ENCODE peak calls at places on chromosome 5, in seven cellular contexts. X, W, S, A, Q, H and E are unnamed samples.

GRCh38 chr5:178182158-178182876 is 4.9 kb downstream of the GMCL2 start:
- DNase-seq in X (no peak), W (no peak), S (no peak), A (peak), Q (no peak), H (peak), E (peak)

GRCh38 chr5:7794823-7795222 is 56.1 kb downstream of the CFAP90 start:
- DNase-seq in X (no peak), W (no peak), S (no peak), A (no peak), Q (no peak), H (no peak), E (no peak)

GRCh38 chr5:61159070-61159469 is 3.2 kb downstream of the SMIM15 start:
- DNase-seq in X (no peak), W (no peak), S (no peak), A (no peak), Q (no peak), H (no peak), E (no peak)

GRCh38 chr5:36417221-36417620 is 115.5 kb upstream of the RANBP3L start:
- DNase-seq in X (no peak), W (no peak), S (no peak), A (no peak), Q (no peak), H (peak), E (peak)

GRCh38 chr5:36877667-36878420 is 1.3 kb downstream of the NIPBL start:
- DNase-seq in X (peak), W (no peak), S (peak), A (no peak), Q (no peak), H (peak), E (peak)

GRCh38 chr5:113276001-113276400 is 158.8 kb downstream of the TSSK1B start:
- DNase-seq in X (no peak), W (no peak), S (no peak), A (peak), Q (no peak), H (no peak), E (no peak)

GRCh38 chr5:143114481-143114880 is 289.0 kb downstream of the NR3C1 start:
- DNase-seq in X (no peak), W (no peak), S (no peak), A (no peak), Q (no peak), H (peak), E (peak)

GRCh38 chr5:147504001-147504400 is 5.9 kb downstream of the DPYSL3 start:
- DNase-seq in X (peak), W (no peak), S (peak), A (no peak), Q (no peak), H (no peak), E (no peak)

GRCh38 chr5:95892784-95893354 is 68.8 kb downstream of the ELL2 start:
- DNase-seq in X (no peak), W (no peak), S (peak), A (peak), Q (no peak), H (peak), E (peak)

GRCh38 chr5:39892708-39893107 is 467.9 kb upstream of the DAB2 start:
- DNase-seq in X (no peak), W (no peak), S (peak), A (no peak), Q (no peak), H (no peak), E (no peak)

GRCh38 chr5:83551826-83552225 is 80.3 kb downstream of the VCAN start:
- DNase-seq in X (peak), W (no peak), S (peak), A (no peak), Q (no peak), H (no peak), E (no peak)

GRCh38 chr5:81125959-81126358 is 107.2 kb upstream of the CKMT2 start:
- DNase-seq in X (peak), W (no peak), S (peak), A (no peak), Q (no peak), H (no peak), E (no peak)

GRCh38 chr5:106254784-106255183 is 1416.0 kb downstream of the EFNA5 start:
- DNase-seq in X (no peak), W (no peak), S (no peak), A (peak), Q (peak), H (no peak), E (peak)

GRCh38 chr5:128053291-128053954 is 30.1 kb upstream of the SLC12A2 start:
- DNase-seq in X (peak), W (no peak), S (peak), A (no peak), Q (no peak), H (no peak), E (no peak)

GRCh38 chr5:120677481-120677880 is 213.4 kb downstream of the PRR16 start:
- DNase-seq in X (peak), W (no peak), S (no peak), A (no peak), Q (no peak), H (no peak), E (no peak)

GRCh38 chr5:60436518-60436917 is 263.4 kb downstream of the DEPDC1B start:
- DNase-seq in X (no peak), W (no peak), S (no peak), A (no peak), Q (no peak), H (no peak), E (no peak)

GRCh38 chr5:131481569-131481968 is 153.5 kb downstream of the RAPGEF6 start:
- DNase-seq in X (peak), W (no peak), S (no peak), A (no peak), Q (no peak), H (no peak), E (no peak)

GRCh38 chr5:135245521-135246499 is 153.2 kb downstream of the MACROH2A1 start:
- DNase-seq in X (peak), W (no peak), S (peak), A (peak), Q (no peak), H (peak), E (no peak)

GRCh38 chr5:84378420-84378819 is 6.3 kb downstream of the EDIL3 start:
- DNase-seq in X (peak), W (no peak), S (peak), A (no peak), Q (no peak), H (no peak), E (no peak)

GRCh38 chr5:17314907-17315471 is 97.6 kb downstream of the BASP1 start:
- DNase-seq in X (no peak), W (no peak), S (peak), A (no peak), Q (no peak), H (no peak), E (peak)

GRCh38 chr5:78593465-78593864 is 55.1 kb downstream of the LHFPL2 start:
- DNase-seq in X (no peak), W (no peak), S (no peak), A (no peak), Q (no peak), H (no peak), E (no peak)

GRCh38 chr5:121350493-121350892 is 501.2 kb upstream of the FTMT start:
- DNase-seq in X (no peak), W (no peak), S (no peak), A (no peak), Q (no peak), H (no peak), E (no peak)

GRCh38 chr5:153350192-153350883 is 140.1 kb upstream of the GRIA1 start:
- DNase-seq in X (no peak), W (no peak), S (no peak), A (peak), Q (peak), H (no peak), E (peak)

GRCh38 chr5:22892441-22892840 is 39.3 kb upstream of the CDH12 start:
- DNase-seq in X (no peak), W (no peak), S (no peak), A (no peak), Q (no peak), H (no peak), E (no peak)

GRCh38 chr5:110726249-110727024 is at the start of gene TMEM232:
- DNase-seq in X (peak), W (peak), S (peak), A (peak), Q (peak), H (peak), E (peak)

GRCh38 chr5:33539192-33539591 is 98.4 kb downstream of the TARS1 start:
- DNase-seq in X (peak), W (no peak), S (no peak), A (no peak), Q (no peak), H (no peak), E (no peak)

GRCh38 chr5:11197726-11198125 is 436.7 kb upstream of the DAP start:
- DNase-seq in X (no peak), W (no peak), S (no peak), A (no peak), Q (no peak), H (no peak), E (no peak)

GRCh38 chr5:80408976-80409926 is 1.4 kb downstream of the ZFYVE16 start:
- DNase-seq in X (peak), W (no peak), S (peak), A (no peak), Q (no peak), H (no peak), E (no peak)

GRCh38 chr5:88826959-88827585 is 55.9 kb downstream of the MEF2C start:
- DNase-seq in X (peak), W (no peak), S (peak), A (peak), Q (no peak), H (peak), E (peak)

GRCh38 chr5:111741270-111741669 is 15.7 kb downstream of the NREP start:
- DNase-seq in X (peak), W (no peak), S (no peak), A (no peak), Q (no peak), H (no peak), E (no peak)

GRCh38 chr5:36607838-36608783 is 1.7 kb downstream of the SLC1A3 start:
- DNase-seq in X (no peak), W (no peak), S (peak), A (no peak), Q (no peak), H (peak), E (no peak)

GRCh38 chr5:112417931-112418358 is 1.1 kb downstream of the EPB41L4A start:
- DNase-seq in X (no peak), W (peak), S (peak), A (no peak), Q (no peak), H (peak), E (peak)

GRCh38 chr5:119166026-119166425 is 95.1 kb downstream of the DMXL1 start:
- DNase-seq in X (no peak), W (no peak), S (peak), A (no peak), Q (no peak), H (peak), E (peak)

GRCh38 chr5:67160985-67161384 is 35.6 kb downstream of the CD180 start:
- DNase-seq in X (peak), W (no peak), S (no peak), A (no peak), Q (no peak), H (no peak), E (peak)

GRCh38 chr5:139647406-139648204 is 544 bp upstream of the CXXC5 start:
- DNase-seq in X (no peak), W (no peak), S (no peak), A (no peak), Q (no peak), H (peak), E (peak)

GRCh38 chr5:139646111-139646510 is 2.0 kb upstream of the CXXC5 start:
- DNase-seq in X (no peak), W (no peak), S (no peak), A (no peak), Q (no peak), H (no peak), E (no peak)

GRCh38 chr5:139645495-139645871 is 2.7 kb upstream of the CXXC5 start:
- DNase-seq in X (no peak), W (no peak), S (no peak), A (no peak), Q (no peak), H (no peak), E (no peak)

GRCh38 chr5:139648205-139649081 is at the start of gene CXXC5:
- DNase-seq in X (peak), W (peak), S (peak), A (peak), Q (no peak), H (peak), E (peak)

DNA sequence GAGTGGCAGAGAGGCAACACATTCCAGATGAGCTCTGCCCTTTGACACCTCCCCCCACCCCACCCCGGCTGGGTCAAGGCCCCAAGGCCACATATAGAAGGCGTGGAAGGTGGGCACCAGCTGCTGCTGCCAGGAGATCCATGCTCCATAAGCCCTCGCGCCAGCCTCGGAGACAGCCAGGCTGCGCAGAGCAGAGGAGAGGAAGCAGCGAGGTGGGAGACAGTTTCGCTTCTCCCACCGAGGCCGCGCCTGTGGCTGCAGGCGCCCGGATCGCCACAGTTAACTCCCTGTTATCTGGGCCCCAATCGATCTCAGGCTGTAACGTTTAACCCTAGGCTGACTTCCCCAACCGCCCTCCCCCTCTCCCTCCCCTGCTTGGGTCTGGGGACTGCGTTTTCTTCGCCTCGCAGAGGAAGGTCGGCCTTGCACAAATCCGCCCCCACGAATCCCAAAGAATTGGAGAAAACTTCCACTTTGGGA is 1.2 kb upstream of the CXXC5 start:
- DNase-seq in X (no peak), W (no peak), S (peak), A (no peak), Q (no peak), H (peak), E (peak)
- H2BK5ac ChIP-seq in X (no peak), W (no peak), S (no peak), A (no peak), Q (no peak), H (peak), E (peak)

DNA sequence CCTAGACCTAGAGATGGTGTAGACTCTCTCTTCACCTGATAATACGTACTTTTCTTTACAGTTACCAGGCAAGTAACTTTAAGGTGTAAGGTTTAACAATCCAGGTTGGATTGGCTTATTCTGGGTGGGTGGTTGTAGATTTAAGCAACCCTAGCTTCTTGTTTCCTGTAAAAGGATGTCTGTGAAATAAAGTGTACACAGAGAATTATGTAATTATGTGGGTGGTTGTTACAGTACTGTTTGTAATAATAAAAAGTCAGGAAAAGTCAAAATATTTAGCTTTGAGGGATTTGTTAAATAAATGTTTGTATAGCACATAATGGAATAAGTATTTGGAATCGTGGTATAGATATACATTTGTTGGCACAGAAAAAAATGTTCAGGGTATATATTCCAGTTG is 43.7 kb upstream of the F2R start:
- DNase-seq in X (peak), W (no peak), S (no peak), A (no peak), Q (no peak), H (no peak), E (no peak)
- H2BK5ac ChIP-seq in X (peak), W (no peak), S (no peak), A (no peak), Q (no peak), H (no peak), E (no peak)

GRCh38 chr5:82164957-82165698 is 113.0 kb downstream of the RPS23 start:
- DNase-seq in X (peak), W (no peak), S (peak), A (peak), Q (no peak), H (no peak), E (peak)

GRCh38 chr5:82164109-82164956 is 113.8 kb downstream of the RPS23 start:
- DNase-seq in X (peak), W (no peak), S (peak), A (no peak), Q (no peak), H (no peak), E (no peak)

GRCh38 chr5:82163459-82164108 is 114.6 kb downstream of the RPS23 start:
- DNase-seq in X (peak), W (no peak), S (no peak), A (no peak), Q (no peak), H (no peak), E (no peak)

GRCh38 chr5:82160948-82161347 is 117.2 kb downstream of the RPS23 start:
- DNase-seq in X (no peak), W (no peak), S (no peak), A (no peak), Q (no peak), H (no peak), E (no peak)

DNA sequence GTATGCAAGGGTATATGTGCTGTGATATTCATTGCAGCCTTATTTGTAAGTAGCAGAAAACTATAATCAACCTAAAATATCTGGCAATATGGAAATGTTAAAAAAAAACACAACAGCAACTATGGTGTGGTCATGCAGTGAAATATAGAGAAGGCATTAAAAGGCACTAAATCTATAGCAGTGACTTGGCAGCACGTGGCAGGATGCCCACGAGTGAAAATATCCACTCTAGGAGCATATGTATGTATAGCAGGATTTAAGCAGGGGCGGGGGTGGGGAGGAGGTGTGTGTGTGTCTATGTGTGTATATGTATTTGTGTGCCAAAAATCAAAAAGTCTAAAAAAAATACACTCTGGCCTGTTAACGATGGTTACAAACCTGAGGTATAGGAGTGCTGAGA is 115.6 kb downstream of the RPS23 start:
- DNase-seq in X (no peak), W (no peak), S (no peak), A (no peak), Q (no peak), H (no peak), E (no peak)
- H2BK5ac ChIP-seq in X (no peak), W (no peak), S (no peak), A (no peak), Q (no peak), H (no peak), E (no peak)

GRCh38 chr5:123709422-123709821 is 197.4 kb downstream of the CSNK1G3 start:
- DNase-seq in X (no peak), W (no peak), S (no peak), A (no peak), Q (no peak), H (no peak), E (no peak)
- H2BK5ac ChIP-seq in X (peak), W (no peak), S (no peak), A (no peak), Q (no peak), H (no peak), E (no peak)

GRCh38 chr5:150073677-150074076 is 12.7 kb downstream of the CSF1R start:
- DNase-seq in X (no peak), W (no peak), S (no peak), A (no peak), Q (no peak), H (no peak), E (no peak)

GRCh38 chr5:150075806-150076205 is 10.5 kb downstream of the CSF1R start:
- DNase-seq in X (no peak), W (no peak), S (no peak), A (no peak), Q (no peak), H (peak), E (peak)

GRCh38 chr5:150073086-150073625 is 13.2 kb downstream of the CSF1R start:
- DNase-seq in X (no peak), W (no peak), S (no peak), A (no peak), Q (no peak), H (no peak), E (no peak)

GRCh38 chr5:150077060-150077459 is 9.3 kb downstream of the CSF1R start:
- DNase-seq in X (no peak), W (no peak), S (no peak), A (no peak), Q (no peak), H (no peak), E (no peak)

DNA sequence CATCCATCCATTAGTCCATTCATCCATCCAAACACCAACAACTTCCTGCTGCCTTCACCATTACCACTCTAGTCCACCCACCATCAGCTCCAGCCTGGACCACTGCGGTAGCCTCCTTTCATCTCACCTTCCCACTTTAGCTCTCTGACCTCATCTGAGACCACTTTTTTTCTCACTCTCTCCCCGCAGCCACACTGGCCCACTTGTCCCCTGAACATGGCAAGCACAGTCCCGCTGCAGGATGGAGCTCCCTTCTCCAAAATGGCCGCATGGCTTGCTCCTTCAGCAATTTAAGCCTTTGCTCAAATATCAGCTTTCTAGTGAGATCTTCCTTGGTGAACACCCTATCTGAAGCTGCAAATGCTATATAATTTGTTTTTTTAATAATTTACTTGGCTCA is 11.1 kb downstream of the CSF1R start:
- DNase-seq in X (no peak), W (no peak), S (no peak), A (no peak), Q (no peak), H (no peak), E (no peak)
- H2BK5ac ChIP-seq in X (no peak), W (no peak), S (no peak), A (no peak), Q (no peak), H (no peak), E (no peak)

GRCh38 chr5:93915142-93915553 is 173.7 kb upstream of the POU5F2 start:
- DNase-seq in X (peak), W (no peak), S (peak), A (no peak), Q (no peak), H (peak), E (peak)

GRCh38 chr5:93904917-93905316 is 163.5 kb upstream of the POU5F2 start:
- DNase-seq in X (no peak), W (no peak), S (no peak), A (no peak), Q (no peak), H (no peak), E (no peak)

GRCh38 chr5:93909356-93909755 is 168.0 kb upstream of the POU5F2 start:
- DNase-seq in X (no peak), W (no peak), S (no peak), A (no peak), Q (no peak), H (peak), E (no peak)
- H2BK5ac ChIP-seq in X (no peak), W (no peak), S (no peak), A (no peak), Q (no peak), H (no peak), E (no peak)

GRCh38 chr5:13976867-13977479 is 32.5 kb upstream of the DNAH5 start:
- DNase-seq in X (peak), W (peak), S (peak), A (no peak), Q (no peak), H (peak), E (peak)
- H2BK5ac ChIP-seq in X (no peak), W (no peak), S (no peak), A (no peak), Q (no peak), H (no peak), E (no peak)

DNA sequence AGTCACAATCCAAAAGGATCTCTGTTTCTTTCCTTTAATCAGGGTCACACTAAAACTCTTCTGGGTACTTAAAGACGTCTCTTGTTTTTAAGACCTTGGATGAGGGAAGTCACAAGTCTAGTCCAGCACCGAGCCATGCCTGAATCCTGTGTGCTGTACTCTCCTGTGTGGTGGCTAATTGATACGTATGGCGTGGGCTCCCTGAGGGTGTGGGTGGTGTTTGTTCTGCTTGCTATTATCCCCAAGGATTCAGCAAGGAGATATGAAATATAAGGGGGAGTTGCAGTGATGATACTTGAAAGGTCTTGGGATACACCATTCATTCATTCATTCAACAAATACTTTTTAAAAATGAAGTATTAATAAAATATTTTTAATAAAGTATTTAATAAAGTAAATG is 128.3 kb downstream of the ARHGEF28 start:
- DNase-seq in X (no peak), W (no peak), S (no peak), A (no peak), Q (no peak), H (no peak), E (no peak)
- H2BK5ac ChIP-seq in X (no peak), W (no peak), S (no peak), A (no peak), Q (no peak), H (no peak), E (no peak)